ENCODE peak calls at places on chromosomes 7 and 10, in ten cellular contexts. G, R, W, O, C, T, X, Y, F and L are unnamed samples.

GRCh38 chr10:50512743-50513416 is 110.9 kb downstream of the SGMS1 start:
- ATAC-seq in T (no peak), R (no peak), X (no peak), F (peak), O (no peak), Y (no peak), W (no peak), C (no peak), G (peak), L (no peak)

GRCh38 chr10:97549587-97550322 is 22.8 kb upstream of the ANKRD2 start:
- ATAC-seq in X (no peak), R (no peak), Y (peak), F (peak), G (no peak), T (peak), O (no peak), W (no peak), C (no peak), L (no peak)

GRCh38 chr7:80039255-80039884 is 95.3 kb upstream of the GNAI1 start:
- ATAC-seq in Y (no peak), X (no peak), T (no peak), F (no peak), W (no peak), G (no peak), R (no peak), C (no peak), O (no peak), L (no peak)

GRCh38 chr7:75596727-75597614 is 104.9 kb downstream of the SPDYE5 start:
- ATAC-seq in X (no peak), Y (peak), R (peak), C (peak), F (peak), W (peak), O (no peak), T (no peak), G (no peak), L (no peak)

GRCh38 chr7:112462236-112462635 is 12.0 kb downstream of the IFRD1 start:
- ATAC-seq in W (no peak), G (peak), T (peak), R (peak), F (no peak), C (no peak), O (peak), X (peak), Y (peak), L (peak)

GRCh38 chr10:97321032-97321806 is 2.1 kb downstream of the FRAT1 start:
- ATAC-seq in T (no peak), O (no peak), G (peak), Y (no peak), C (no peak), R (no peak), F (no peak), W (no peak), X (peak), L (no peak)

GRCh38 chr7:138595454-138595853 is 105.7 kb downstream of the SVOPL start:
- ATAC-seq in F (no peak), R (no peak), C (no peak), X (no peak), W (no peak), T (no peak), Y (no peak), G (no peak), O (no peak), L (no peak)

GRCh38 chr10:59781511-59781910 is 28.3 kb upstream of the MRLN start:
- ATAC-seq in T (no peak), X (no peak), G (no peak), Y (no peak), W (no peak), F (no peak), R (no peak), C (no peak), O (no peak), L (no peak)

GRCh38 chr7:95636140-95636539 is 39.8 kb upstream of the PDK4 start:
- ATAC-seq in F (peak), R (no peak), X (no peak), C (no peak), W (peak), O (no peak), T (no peak), G (no peak), Y (no peak), L (no peak)

GRCh38 chr7:90994601-90995000 is 269.6 kb upstream of the FZD1 start:
- ATAC-seq in O (no peak), C (no peak), W (no peak), Y (no peak), R (no peak), X (no peak), G (no peak), T (no peak), F (no peak), L (no peak)

GRCh38 chr7:28671526-28671925 is 259.2 kb downstream of the CREB5 start:
- ATAC-seq in W (no peak), T (no peak), O (no peak), F (peak), C (no peak), R (no peak), X (no peak), G (no peak), Y (no peak), L (no peak)

GRCh38 chr10:98293550-98294269 is 25.7 kb upstream of the LOXL4 start:
- ATAC-seq in W (peak), G (no peak), C (no peak), F (no peak), R (no peak), Y (no peak), X (no peak), T (peak), O (no peak), L (no peak)

GRCh38 chr7:99453105-99453504 is 12.9 kb downstream of the ATP5MF start:
- ATAC-seq in T (peak), C (no peak), F (no peak), X (no peak), R (peak), G (no peak), W (no peak), Y (no peak), O (no peak), L (no peak)

GRCh38 chr7:128270799-128271411 is 29.8 kb downstream of the LEP start:
- ATAC-seq in X (no peak), C (peak), Y (no peak), G (peak), F (no peak), W (no peak), R (no peak), T (peak), O (no peak), L (no peak)

GRCh38 chr7:148325208-148325607 is 265.4 kb upstream of the C7orf33 start:
- ATAC-seq in T (no peak), W (no peak), G (no peak), R (no peak), C (no peak), X (no peak), O (no peak), Y (no peak), F (no peak), L (no peak)

GRCh38 chr7:123916240-123916724 is 8.8 kb upstream of the SPAM1 start:
- ATAC-seq in F (peak), C (peak), X (no peak), O (peak), T (peak), G (peak), W (peak), R (peak), Y (peak), L (no peak)

GRCh38 chr7:179209-179681 is 13.1 kb upstream of the FAM20C start:
- ATAC-seq in W (no peak), Y (no peak), R (no peak), G (no peak), F (no peak), O (peak), T (peak), X (no peak), C (no peak), L (no peak)

GRCh38 chr10:21969326-21970287 is 33.9 kb downstream of the DNAJC1 start:
- ATAC-seq in G (no peak), Y (peak), X (no peak), W (no peak), O (no peak), C (no peak), R (no peak), F (no peak), T (no peak), L (no peak)

GRCh38 chr10:78802866-78803265 is 265.9 kb upstream of the ZMIZ1 start:
- ATAC-seq in T (peak), Y (peak), O (no peak), F (no peak), G (no peak), W (no peak), X (no peak), R (no peak), C (no peak), L (peak)

GRCh38 chr10:7915923-7916322 is 97.6 kb downstream of the TAF3 start:
- ATAC-seq in O (no peak), G (peak), W (no peak), C (no peak), F (no peak), R (no peak), Y (peak), T (no peak), X (peak), L (no peak)

GRCh38 chr10:33377658-33378025 is 43.2 kb upstream of the NRP1 start:
- ATAC-seq in T (no peak), W (peak), G (no peak), O (no peak), R (no peak), Y (peak), X (no peak), F (peak), C (no peak), L (no peak)

GRCh38 chr7:8147760-8148463 is 114.1 kb downstream of the ICA1 start:
- ATAC-seq in R (no peak), O (no peak), G (no peak), W (no peak), Y (no peak), C (no peak), T (peak), F (no peak), X (peak), L (no peak)

GRCh38 chr7:39592586-39592985 is 26.4 kb downstream of the YAE1 start:
- ATAC-seq in X (no peak), C (no peak), O (no peak), T (no peak), R (no peak), W (no peak), G (no peak), F (peak), Y (peak), L (no peak)

GRCh38 chr7:100764841-100765240 is 31.4 kb downstream of the ZAN start:
- ATAC-seq in G (no peak), Y (no peak), X (no peak), R (peak), W (no peak), F (no peak), C (peak), O (no peak), T (no peak), L (no peak)

GRCh38 chr10:3932597-3933380 is 147.8 kb upstream of the KLF6 start:
- ATAC-seq in C (no peak), W (no peak), Y (no peak), R (no peak), T (no peak), X (no peak), G (peak), O (no peak), F (no peak), L (no peak)

GRCh38 chr7:91435386-91436059 is 171.3 kb downstream of the FZD1 start:
- ATAC-seq in R (no peak), W (no peak), Y (no peak), C (no peak), F (no peak), G (no peak), O (no peak), T (no peak), X (no peak), L (no peak)

GRCh38 chr7:148535227-148535626 is 55.3 kb upstream of the C7orf33 start:
- ATAC-seq in W (no peak), R (peak), O (no peak), F (peak), C (peak), G (peak), T (no peak), Y (no peak), X (peak), L (no peak)

GRCh38 chr7:140673770-140674155 is 1.0 kb downstream of the ADCK2 start:
- ATAC-seq in Y (no peak), O (peak), C (no peak), T (no peak), F (peak), G (no peak), X (no peak), R (peak), W (no peak), L (no peak)

GRCh38 chr10:130715686-130716670 is 579.8 kb downstream of the GLRX3 start:
- ATAC-seq in W (no peak), G (peak), T (peak), R (no peak), Y (no peak), O (no peak), X (no peak), F (no peak), C (no peak), L (no peak)

GRCh38 chr7:135994466-135995205 is 17.5 kb upstream of the MTPN start:
- ATAC-seq in W (no peak), X (no peak), C (peak), Y (peak), O (no peak), F (peak), G (no peak), R (no peak), T (no peak), L (no peak)

GRCh38 chr10:33046792-33047191 is 88.8 kb upstream of the ITGB1 start:
- ATAC-seq in W (no peak), G (no peak), X (no peak), O (no peak), R (no peak), F (no peak), T (no peak), C (no peak), Y (no peak), L (no peak)

GRCh38 chr7:28102778-28103177 is 77.8 kb downstream of the JAZF1 start:
- ATAC-seq in W (peak), O (no peak), Y (peak), G (no peak), C (peak), T (peak), F (no peak), R (peak), X (no peak), L (peak)

GRCh38 chr10:80516506-80517075 is 21.1 kb upstream of the SH2D4B start:
- ATAC-seq in O (no peak), T (no peak), R (no peak), F (no peak), W (no peak), C (no peak), X (no peak), Y (no peak), G (no peak), L (no peak)

GRCh38 chr7:149774237-149775175 is 1.1 kb upstream of the ZNF467 start:
- ATAC-seq in G (no peak), F (no peak), W (no peak), R (peak), C (no peak), X (no peak), Y (no peak), O (no peak), T (no peak), L (no peak)

GRCh38 chr10:4310153-4310552 is 515.9 kb upstream of the AKR1E2 start:
- ATAC-seq in O (no peak), F (no peak), G (no peak), R (no peak), X (no peak), T (peak), W (no peak), Y (no peak), C (no peak), L (no peak)

GRCh38 chr7:93165447-93165846 is 17.3 kb upstream of the SAMD9L start:
- ATAC-seq in O (no peak), X (no peak), R (no peak), T (no peak), F (peak), W (no peak), C (no peak), Y (peak), G (no peak), L (no peak)

GRCh38 chr10:28940158-28940888 is 263.0 kb downstream of the BAMBI start:
- ATAC-seq in F (no peak), W (no peak), O (peak), Y (no peak), X (no peak), C (peak), G (peak), T (no peak), R (peak), L (no peak)
- H3K4me3 ChIP-seq in F (no peak), W (no peak), O (no peak), Y (no peak), X (no peak), C (peak), G (no peak), T (no peak), R (peak), L (no peak)

GRCh38 chr10:48605786-48606529 is 1.1 kb upstream of the ARHGAP22 start:
- ATAC-seq in R (no peak), G (no peak), W (no peak), F (no peak), Y (no peak), O (no peak), X (no peak), T (no peak), C (no peak), L (no peak)
- TF ChIP-seq POLR2A in R (no peak), G (no peak), W (no peak), F (no peak), Y (no peak), O (no peak), X (no peak), T (no peak), C (no peak), L (no peak)

GRCh38 chr10:52949899-52950298 is 177.3 kb upstream of the MBL2 start:
- ATAC-seq in G (peak), O (no peak), F (peak), W (no peak), T (no peak), C (no peak), Y (no peak), X (no peak), R (no peak), L (no peak)

GRCh38 chr10:52951819-52952218 is 179.2 kb upstream of the MBL2 start:
- ATAC-seq in W (no peak), X (no peak), F (peak), C (no peak), T (peak), G (peak), O (peak), R (peak), Y (peak), L (no peak)

GRCh38 chr10:52952391-52953079 is 180.0 kb upstream of the MBL2 start:
- ATAC-seq in R (no peak), W (no peak), O (no peak), F (no peak), T (no peak), G (no peak), Y (no peak), X (no peak), C (no peak), L (no peak)

GRCh38 chr10:52954407-52954806 is 181.8 kb upstream of the MBL2 start:
- ATAC-seq in R (no peak), X (no peak), O (no peak), C (no peak), F (no peak), Y (no peak), T (no peak), W (no peak), G (no peak), L (no peak)

DNA sequence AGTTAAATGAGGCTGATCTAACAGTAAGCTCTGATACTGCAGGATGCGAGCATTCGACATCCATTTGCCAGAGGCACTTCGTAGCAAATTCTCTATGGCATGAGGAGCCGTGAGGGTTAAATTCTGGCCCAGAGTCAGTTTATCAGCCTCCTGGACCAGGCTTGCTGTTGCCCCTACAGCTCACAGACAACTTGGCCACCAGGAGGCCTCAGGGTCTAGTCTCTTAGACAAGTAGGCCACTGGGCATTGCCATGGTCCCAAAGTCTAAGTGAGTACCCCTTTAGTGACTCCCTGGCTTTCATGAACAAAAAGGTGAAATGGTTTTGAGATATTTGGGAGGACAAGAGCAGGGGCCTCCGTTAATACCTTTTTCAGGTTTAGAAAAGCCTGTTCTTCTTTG is 178.0 kb upstream of the MBL2 start:
- ATAC-seq in X (no peak), C (no peak), F (peak), R (no peak), Y (no peak), W (no peak), O (no peak), G (no peak), T (no peak), L (no peak)
- TF ChIP-seq CTCF in X (no peak), C (no peak), F (no peak), R (no peak), Y (no peak), W (no peak), O (no peak), G (no peak), T (no peak), L (no peak)

DNA sequence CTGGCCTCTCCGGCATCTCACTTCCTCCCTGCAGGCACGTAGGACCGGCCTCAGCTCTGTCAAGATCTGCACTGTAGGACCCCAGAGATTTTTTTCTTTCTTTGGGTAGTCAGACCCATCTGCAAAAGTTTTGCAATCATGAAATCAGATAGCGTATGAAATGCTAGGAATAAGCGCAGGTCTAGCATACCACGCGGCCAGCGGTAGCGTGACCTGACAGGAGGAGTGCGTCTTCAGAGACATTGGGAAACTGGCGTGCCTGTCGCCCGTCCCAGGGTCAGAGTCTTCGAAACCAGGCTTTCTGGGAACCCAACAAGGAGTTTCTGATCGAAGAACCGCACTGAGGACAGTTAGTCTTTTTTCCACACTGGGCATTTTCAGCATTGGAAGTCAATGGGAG is 100.9 kb upstream of the SH2B2 start:
- ATAC-seq in X (no peak), G (no peak), W (no peak), T (no peak), R (no peak), F (no peak), Y (no peak), O (no peak), C (no peak), L (no peak)
- H3K4me3 ChIP-seq in X (no peak), G (no peak), W (no peak), T (no peak), R (no peak), F (no peak), Y (no peak), O (no peak), C (no peak), L (no peak)